ENCODE peak calls at places on chromosomes 5 and 9, in seven cellular contexts. E is K562, C is SK-N-SH, A is GM12891, L is HepG2, Z is GM12892, D is H1. B is an unnamed sample.

GRCh38 chr5:181212934-181213333 is 7.9 kb upstream of the TRIM7 start:
- DNase-seq in E (no peak), C (no peak), A (no peak), L (no peak), Z (no peak), D (no peak), B (no peak)

GRCh38 chr5:126970517-126971017 is 59.8 kb downstream of the MARCHF3 start:
- DNase-seq in E (no peak), C (no peak), A (no peak), L (no peak), Z (no peak), D (no peak), B (no peak)

GRCh38 chr5:98497391-98497790 is 276.1 kb upstream of the RGMB start:
- DNase-seq in E (no peak), C (no peak), A (no peak), L (no peak), Z (no peak), D (no peak), B (no peak)

GRCh38 chr9:88477300-88477751 is 57.7 kb upstream of the NXNL2 start:
- DNase-seq in E (no peak), C (no peak), A (no peak), L (no peak), Z (no peak), D (no peak), B (peak; percentile 35)

GRCh38 chr5:116507051-116507537 is 67.5 kb downstream of the SEMA6A start:
- DNase-seq in E (no peak), C (no peak), A (no peak), L (no peak), Z (no peak), D (no peak), B (no peak)

GRCh38 chr9:135348076-135348787 is 131.3 kb upstream of the PPP1R26 start:
- DNase-seq in E (no peak), C (no peak), A (no peak), L (no peak), Z (no peak), D (no peak), B (no peak)

GRCh38 chr5:41009228-41009627 is 61.9 kb downstream of the MROH2B start:
- DNase-seq in E (no peak), C (peak; percentile 17), A (no peak), L (peak; percentile 13), Z (no peak), D (no peak), B (no peak)

GRCh38 chr5:16690243-16690839 is 73.5 kb upstream of the RETREG1 start:
- DNase-seq in E (peak; percentile 74), C (peak; percentile 76), A (peak; percentile 41), L (peak; percentile 59), Z (peak; percentile 33), D (peak; percentile 66), B (no peak)

GRCh38 chr9:106970219-106970975 is 107.4 kb downstream of the ZNF462 start:
- DNase-seq in E (no peak), C (no peak), A (no peak), L (no peak), Z (no peak), D (no peak), B (no peak)

GRCh38 chr5:109844148-109844547 is 154.4 kb downstream of the MAN2A1 start:
- DNase-seq in E (no peak), C (no peak), A (no peak), L (no peak), Z (no peak), D (no peak), B (no peak)

GRCh38 chr9:33263131-33263935 is 1.2 kb downstream of the BAG1 start:
- DNase-seq in E (no peak), C (peak; percentile 29), A (no peak), L (peak; percentile 18), Z (no peak), D (no peak), B (no peak)

GRCh38 chr9:125586173-125586512 is 120.9 kb downstream of the MAPKAP1 start:
- DNase-seq in E (no peak), C (no peak), A (no peak), L (no peak), Z (no peak), D (no peak), B (no peak)

GRCh38 chr5:142925795-142926194 is 155.6 kb downstream of the ARHGAP26 start:
- DNase-seq in E (no peak), C (no peak), A (no peak), L (no peak), Z (no peak), D (no peak), B (no peak)

GRCh38 chr5:150815010-150815409 is 31.3 kb upstream of the IRGM start:
- DNase-seq in E (no peak), C (no peak), A (no peak), L (no peak), Z (no peak), D (no peak), B (no peak)

GRCh38 chr5:111681414-111681790 is 75.6 kb downstream of the NREP start:
- DNase-seq in E (no peak), C (no peak), A (no peak), L (no peak), Z (no peak), D (no peak), B (no peak)

GRCh38 chr9:129888809-129889460 is 53.7 kb downstream of the USP20 start:
- DNase-seq in E (no peak), C (no peak), A (no peak), L (no peak), Z (no peak), D (no peak), B (no peak)

GRCh38 chr9:37968228-37968672 is 64.3 kb upstream of the SLC25A51 start:
- DNase-seq in E (peak; percentile 70), C (no peak), A (no peak), L (peak; percentile 24), Z (no peak), D (no peak), B (no peak)

GRCh38 chr5:139635191-139635590 is 13.0 kb upstream of the CXXC5 start:
- DNase-seq in E (no peak), C (no peak), A (no peak), L (no peak), Z (no peak), D (no peak), B (no peak)

GRCh38 chr9:118595719-118596305 is 773.4 kb downstream of the BRINP1 start:
- DNase-seq in E (no peak), C (peak; percentile 28), A (peak; percentile 0), L (no peak), Z (no peak), D (peak; percentile 51), B (no peak)

GRCh38 chr9:95977366-95977765 is 101.9 kb downstream of the ERCC6L2 start:
- DNase-seq in E (no peak), C (no peak), A (no peak), L (no peak), Z (no peak), D (no peak), B (no peak)

GRCh38 chr9:16290169-16290568 is 580.3 kb downstream of the BNC2 start:
- DNase-seq in E (no peak), C (no peak), A (no peak), L (no peak), Z (no peak), D (no peak), B (peak; percentile 43)

GRCh38 chr9:16293610-16294009 is 576.9 kb downstream of the BNC2 start:
- DNase-seq in E (no peak), C (no peak), A (no peak), L (no peak), Z (no peak), D (no peak), B (no peak)

GRCh38 chr9:16286160-16286559 is 584.3 kb downstream of the BNC2 start:
- DNase-seq in E (no peak), C (no peak), A (no peak), L (no peak), Z (no peak), D (no peak), B (no peak)

GRCh38 chr9:16291921-16292320 is 578.5 kb downstream of the BNC2 start:
- DNase-seq in E (no peak), C (no peak), A (no peak), L (no peak), Z (no peak), D (no peak), B (no peak)

GRCh38 chr9:16289639-16290038 is 580.8 kb downstream of the BNC2 start:
- DNase-seq in E (no peak), C (no peak), A (no peak), L (no peak), Z (no peak), D (no peak), B (peak; percentile 31)
- TF ChIP-seq TAF1 in E (no peak), C (no peak), A (no peak), L (no peak), Z (no peak), D (no peak), B (no peak)

GRCh38 chr5:8553364-8553763 is 684.4 kb downstream of the MTRR start:
- DNase-seq in E (no peak), C (no peak), A (no peak), L (no peak), Z (no peak), D (no peak), B (no peak)

GRCh38 chr5:8550921-8551320 is 682.0 kb downstream of the MTRR start:
- DNase-seq in E (no peak), C (no peak), A (no peak), L (no peak), Z (no peak), D (no peak), B (no peak)
- TF ChIP-seq TAF1 in E (no peak), C (no peak), A (no peak), L (no peak), Z (no peak), D (no peak), B (no peak)

DNA sequence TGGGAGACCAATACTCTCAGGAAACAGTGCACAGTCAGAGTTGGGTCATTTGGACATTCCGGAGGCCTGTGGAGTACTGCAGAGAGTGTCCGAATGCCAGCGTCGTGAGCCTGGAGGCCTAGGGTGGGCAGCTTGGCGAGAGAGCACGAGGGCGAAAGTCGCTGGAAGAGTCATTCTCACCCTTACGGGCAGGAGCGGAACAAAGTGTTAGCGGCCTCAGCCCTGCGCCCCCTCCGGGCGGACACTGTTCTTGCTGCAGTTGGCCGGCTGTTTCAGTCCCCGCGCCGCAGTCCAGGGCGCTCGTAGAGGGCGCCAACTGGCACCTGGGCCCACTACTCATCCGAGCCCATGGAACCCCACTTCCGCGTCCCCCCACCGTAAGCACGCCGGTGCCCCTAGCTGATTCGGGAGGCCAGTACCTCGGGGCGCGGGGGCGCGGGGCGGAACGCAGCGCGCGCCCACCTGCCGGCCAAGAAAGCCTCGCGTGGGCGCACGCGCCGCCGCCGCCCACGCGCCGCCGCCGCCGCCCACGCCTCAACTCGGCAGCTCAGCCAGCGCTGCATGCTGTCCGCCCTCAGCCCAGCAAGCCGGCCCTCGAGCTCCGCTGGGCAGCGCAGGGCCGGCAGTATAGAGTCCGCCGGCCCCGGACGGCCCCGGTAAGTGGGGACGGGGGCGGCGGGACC is 99.7 kb upstream of the CCL21 start:
- DNase-seq in E (peak; percentile 8), C (peak; percentile 78), A (no peak), L (no peak), Z (no peak), D (peak; percentile 83), B (no peak)
- TF ChIP-seq TAF1 in E (no peak), C (no peak), A (no peak), L (no peak), Z (no peak), D (no peak), B (no peak)

DNA sequence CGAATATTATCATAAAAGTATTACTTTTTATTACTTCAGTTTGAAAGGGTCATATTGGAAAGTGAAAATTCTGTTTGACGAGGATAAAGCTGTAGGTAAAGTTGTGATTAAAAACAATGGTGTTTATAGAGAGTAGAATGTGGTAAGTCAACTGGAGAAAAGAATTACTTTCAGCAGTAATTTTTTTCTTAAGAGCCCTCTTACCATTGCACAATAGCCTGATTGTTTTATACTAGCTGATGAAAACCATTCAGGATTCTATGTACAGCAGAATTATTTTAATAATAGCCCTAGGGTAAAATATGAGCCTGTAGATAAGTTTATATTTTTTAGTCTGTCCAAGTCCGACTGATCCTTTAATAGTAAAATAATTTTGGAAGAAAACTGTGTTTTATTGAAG is 16.6 kb downstream of the CDC42SE2 start:
- DNase-seq in E (no peak), C (no peak), A (no peak), L (no peak), Z (no peak), D (no peak), B (no peak)
- TF ChIP-seq TAF1 in E (no peak), C (no peak), A (no peak), L (no peak), Z (no peak), D (no peak), B (no peak)

B was measured in GM12878.